ENCODE peak calls at places on chromosomes 5 and 9, in five cellular contexts. One of them, this sample, is unnamed.

GRCh38 chr5:43515678-43516048 is 715 bp upstream of the C5orf34 start:
- DNase-seq in astrocyte of the spinal cord: no peak
- DNase-seq in WERI-Rb-1: no peak
- DNase-seq in HCT116: no peak
- DNase-seq in Caco-2: no peak
- DNase-seq in this sample: no peak

GRCh38 chr9:115022760-115023434 is 92.5 kb upstream of the TNFSF8 start:
- DNase-seq in Caco-2: no peak
- DNase-seq in HCT116: no peak
- DNase-seq in WERI-Rb-1: no peak
- DNase-seq in astrocyte of the spinal cord: peak
- DNase-seq in this sample: no peak

GRCh38 chr9:133655701-133656100 is 19.5 kb downstream of the DBH start:
- DNase-seq in WERI-Rb-1: no peak
- DNase-seq in HCT116: no peak
- DNase-seq in Caco-2: no peak
- DNase-seq in astrocyte of the spinal cord: no peak
- DNase-seq in this sample: no peak

GRCh38 chr9:3848445-3849114 is 322.8 kb upstream of the RFX3 start:
- DNase-seq in HCT116: no peak
- DNase-seq in Caco-2: peak
- DNase-seq in astrocyte of the spinal cord: peak
- DNase-seq in WERI-Rb-1: peak
- DNase-seq in this sample: peak

GRCh38 chr9:91359734-91360470 is 1.8 kb downstream of the AUH start:
- DNase-seq in astrocyte of the spinal cord: no peak
- DNase-seq in Caco-2: no peak
- DNase-seq in HCT116: no peak
- DNase-seq in WERI-Rb-1: no peak
- DNase-seq in this sample: no peak

GRCh38 chr5:163727028-163727427 is 221.6 kb downstream of the MAT2B start:
- DNase-seq in Caco-2: no peak
- DNase-seq in astrocyte of the spinal cord: no peak
- DNase-seq in WERI-Rb-1: no peak
- DNase-seq in HCT116: no peak
- DNase-seq in this sample: no peak

GRCh38 chr5:67730917-67731474 is 484.6 kb upstream of the PIK3R1 start:
- DNase-seq in HCT116: no peak
- DNase-seq in Caco-2: no peak
- DNase-seq in WERI-Rb-1: no peak
- DNase-seq in astrocyte of the spinal cord: no peak
- DNase-seq in this sample: no peak

GRCh38 chr5:150022163-150022540 is 21.6 kb downstream of the HMGXB3 start:
- DNase-seq in Caco-2: no peak
- DNase-seq in WERI-Rb-1: no peak
- DNase-seq in HCT116: peak
- DNase-seq in astrocyte of the spinal cord: peak
- DNase-seq in this sample: no peak

GRCh38 chr5:68534131-68534940 is 318.8 kb downstream of the PIK3R1 start:
- DNase-seq in astrocyte of the spinal cord: peak
- DNase-seq in WERI-Rb-1: no peak
- DNase-seq in Caco-2: no peak
- DNase-seq in HCT116: no peak
- DNase-seq in this sample: no peak

GRCh38 chr9:115300896-115301295 is 182.9 kb upstream of the TNC start:
- DNase-seq in HCT116: no peak
- DNase-seq in WERI-Rb-1: no peak
- DNase-seq in astrocyte of the spinal cord: no peak
- DNase-seq in Caco-2: no peak
- DNase-seq in this sample: no peak

GRCh38 chr9:130759738-130760137 is 66.2 kb downstream of the EXOSC2 start:
- DNase-seq in HCT116: no peak
- DNase-seq in Caco-2: no peak
- DNase-seq in WERI-Rb-1: no peak
- DNase-seq in astrocyte of the spinal cord: no peak
- DNase-seq in this sample: no peak

GRCh38 chr9:93329632-93330286 is 121.7 kb upstream of the FAM120A start:
- DNase-seq in astrocyte of the spinal cord: no peak
- DNase-seq in WERI-Rb-1: no peak
- DNase-seq in HCT116: no peak
- DNase-seq in Caco-2: peak
- DNase-seq in this sample: no peak

GRCh38 chr9:84101892-84102632 is 121.5 kb downstream of the RMI1 start:
- DNase-seq in HCT116: no peak
- DNase-seq in WERI-Rb-1: no peak
- DNase-seq in astrocyte of the spinal cord: no peak
- DNase-seq in Caco-2: no peak
- DNase-seq in this sample: no peak
- H3K4me3 ChIP-seq in HCT116: no peak
- H3K4me3 ChIP-seq in WERI-Rb-1: no peak
- H3K4me3 ChIP-seq in astrocyte of the spinal cord: no peak
- H3K4me3 ChIP-seq in Caco-2: no peak
- H3K4me3 ChIP-seq in this sample: no peak

GRCh38 chr9:127972316-127972871 is 8.4 kb downstream of the EEIG1 start:
- DNase-seq in Caco-2: no peak
- DNase-seq in WERI-Rb-1: no peak
- DNase-seq in astrocyte of the spinal cord: no peak
- DNase-seq in HCT116: no peak
- DNase-seq in this sample: no peak
- H3K4me3 ChIP-seq in Caco-2: no peak
- H3K4me3 ChIP-seq in WERI-Rb-1: no peak
- H3K4me3 ChIP-seq in astrocyte of the spinal cord: no peak
- H3K4me3 ChIP-seq in HCT116: no peak
- H3K4me3 ChIP-seq in this sample: no peak

DNA sequence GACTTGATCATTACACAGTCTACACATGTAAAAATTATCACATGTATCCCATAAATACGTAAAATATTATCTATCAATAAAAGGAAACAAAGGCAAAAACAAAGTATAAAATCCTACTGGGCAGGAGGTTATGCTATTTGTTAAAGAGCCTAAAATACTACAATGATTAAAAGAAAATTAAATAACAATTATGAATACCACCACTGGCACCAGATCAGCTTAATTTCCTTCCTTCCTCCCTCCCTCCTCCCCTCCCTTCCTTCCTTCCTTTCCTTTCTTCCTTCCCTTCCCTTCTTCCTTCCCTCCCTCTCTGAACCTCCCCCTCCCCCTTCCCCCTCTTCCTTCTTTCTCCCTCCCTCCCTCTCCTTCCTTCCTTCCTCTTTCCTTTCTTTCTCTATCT is 127.3 kb downstream of the HOMER1 start:
- DNase-seq in Caco-2: no peak
- DNase-seq in astrocyte of the spinal cord: no peak
- DNase-seq in HCT116: no peak
- DNase-seq in WERI-Rb-1: no peak
- DNase-seq in this sample: no peak
- H3K4me3 ChIP-seq in Caco-2: no peak
- H3K4me3 ChIP-seq in astrocyte of the spinal cord: no peak
- H3K4me3 ChIP-seq in HCT116: no peak
- H3K4me3 ChIP-seq in WERI-Rb-1: no peak
- H3K4me3 ChIP-seq in this sample: no peak

GRCh38 chr9:128770286-128770685 is 1.4 kb downstream of the ZER1 start:
- DNase-seq in WERI-Rb-1: no peak
- DNase-seq in HCT116: no peak
- DNase-seq in astrocyte of the spinal cord: no peak
- DNase-seq in Caco-2: no peak
- DNase-seq in this sample: no peak
- H3K4me3 ChIP-seq in WERI-Rb-1: no peak
- H3K4me3 ChIP-seq in HCT116: peak
- H3K4me3 ChIP-seq in astrocyte of the spinal cord: no peak
- H3K4me3 ChIP-seq in Caco-2: peak
- H3K4me3 ChIP-seq in this sample: no peak

GRCh38 chr5:135544666-135545045 is 8.9 kb upstream of the NEUROG1 start:
- DNase-seq in Caco-2: no peak
- DNase-seq in WERI-Rb-1: peak
- DNase-seq in HCT116: no peak
- DNase-seq in astrocyte of the spinal cord: no peak
- DNase-seq in this sample: no peak
- H3K4me3 ChIP-seq in Caco-2: no peak
- H3K4me3 ChIP-seq in WERI-Rb-1: peak
- H3K4me3 ChIP-seq in HCT116: no peak
- H3K4me3 ChIP-seq in astrocyte of the spinal cord: no peak
- H3K4me3 ChIP-seq in this sample: no peak

DNA sequence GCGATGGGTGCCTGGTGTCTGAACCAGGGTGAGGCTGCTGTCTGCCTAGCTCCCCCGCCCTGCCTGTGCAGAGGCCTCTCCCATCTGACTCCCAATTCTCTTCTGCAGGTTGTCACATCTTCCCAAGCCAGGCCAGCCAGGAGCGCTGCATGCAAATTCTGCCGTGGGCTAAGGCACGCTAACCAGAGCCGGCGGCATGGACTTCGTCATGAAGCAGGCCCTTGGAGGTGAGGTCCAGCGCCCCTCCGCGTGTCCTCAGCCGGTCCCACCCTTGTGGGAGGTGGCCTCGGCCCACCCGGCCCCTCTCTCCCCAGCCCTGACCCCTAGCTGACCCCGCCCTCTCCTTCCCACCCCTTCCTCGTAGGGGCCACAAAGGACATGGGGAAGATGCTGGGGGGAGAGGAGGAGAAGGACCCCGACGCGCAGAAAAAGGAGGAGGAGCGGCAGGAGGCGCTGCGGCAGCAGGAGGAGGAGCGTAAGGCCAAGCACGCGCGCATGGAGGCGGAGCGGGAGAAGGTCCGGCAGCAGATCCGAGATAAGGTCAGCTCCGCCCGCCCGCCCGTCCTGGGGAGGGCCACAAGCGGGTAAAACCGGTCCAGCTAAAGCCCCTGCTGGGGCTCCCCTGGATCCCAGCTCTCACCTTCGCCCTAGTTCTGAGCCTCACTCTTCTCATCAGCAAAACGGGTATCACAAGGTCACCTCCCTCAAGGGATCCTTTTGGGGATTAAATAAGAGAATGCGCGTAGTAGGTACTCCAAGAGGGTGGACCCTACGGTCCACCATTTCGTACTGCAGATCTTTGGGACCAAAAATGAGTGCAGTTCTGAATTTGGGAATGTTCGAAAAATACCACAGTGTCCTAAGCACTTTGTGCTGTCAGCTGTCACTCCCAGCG is 7.4 kb downstream of the CPLX2 start:
- DNase-seq in WERI-Rb-1: no peak
- DNase-seq in Caco-2: no peak
- DNase-seq in HCT116: no peak
- DNase-seq in astrocyte of the spinal cord: no peak
- DNase-seq in this sample: no peak
- H3K4me3 ChIP-seq in WERI-Rb-1: no peak
- H3K4me3 ChIP-seq in Caco-2: no peak
- H3K4me3 ChIP-seq in HCT116: no peak
- H3K4me3 ChIP-seq in astrocyte of the spinal cord: no peak
- H3K4me3 ChIP-seq in this sample: no peak

DNA sequence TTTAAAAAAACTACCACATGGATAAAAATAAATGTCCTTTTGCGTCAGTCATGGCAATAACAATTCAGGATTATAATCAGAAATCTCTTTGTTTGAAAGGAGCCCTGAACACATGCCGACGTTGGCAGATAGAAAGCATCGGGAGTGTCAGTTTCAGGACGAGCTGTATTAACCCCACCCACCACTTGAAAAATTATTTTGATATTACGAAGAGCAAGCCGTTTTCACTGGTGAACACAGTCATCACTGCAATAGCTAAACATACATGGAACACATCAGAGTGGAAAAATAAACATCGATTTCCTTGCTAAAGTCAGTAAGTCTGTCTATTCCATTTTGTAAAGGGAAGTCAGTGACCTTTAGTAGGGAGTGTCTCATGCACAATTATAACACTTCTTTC is 266.4 kb upstream of the FBXL7 start:
- DNase-seq in HCT116: no peak
- DNase-seq in Caco-2: no peak
- DNase-seq in WERI-Rb-1: no peak
- DNase-seq in astrocyte of the spinal cord: peak
- DNase-seq in this sample: no peak
- H3K4me3 ChIP-seq in HCT116: no peak
- H3K4me3 ChIP-seq in Caco-2: no peak
- H3K4me3 ChIP-seq in WERI-Rb-1: no peak
- H3K4me3 ChIP-seq in astrocyte of the spinal cord: no peak
- H3K4me3 ChIP-seq in this sample: no peak

DNA sequence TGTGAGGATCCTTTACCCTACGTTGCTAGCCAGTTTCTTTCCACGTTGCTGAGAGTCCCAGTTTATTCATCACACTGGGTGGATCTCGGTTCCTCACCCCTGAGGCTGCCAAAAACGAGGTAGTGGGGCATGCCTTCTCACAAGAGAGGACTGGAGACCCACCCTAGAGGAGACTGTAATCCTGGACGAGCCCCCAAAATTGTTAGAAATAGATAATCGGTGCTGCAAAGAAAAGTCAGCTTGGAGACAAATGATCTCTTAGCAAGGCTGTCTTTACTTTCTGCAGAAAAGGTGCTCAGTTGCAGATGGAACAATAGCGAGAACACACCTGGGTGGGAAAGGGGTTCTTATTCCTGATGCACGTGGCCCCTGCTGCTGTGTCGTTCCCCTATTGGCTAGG is 101.8 kb downstream of the TMEM167A start:
- DNase-seq in Caco-2: no peak
- DNase-seq in WERI-Rb-1: no peak
- DNase-seq in astrocyte of the spinal cord: no peak
- DNase-seq in HCT116: no peak
- DNase-seq in this sample: no peak
- H3K4me3 ChIP-seq in Caco-2: no peak
- H3K4me3 ChIP-seq in WERI-Rb-1: no peak
- H3K4me3 ChIP-seq in astrocyte of the spinal cord: no peak
- H3K4me3 ChIP-seq in HCT116: peak
- H3K4me3 ChIP-seq in this sample: no peak

DNA sequence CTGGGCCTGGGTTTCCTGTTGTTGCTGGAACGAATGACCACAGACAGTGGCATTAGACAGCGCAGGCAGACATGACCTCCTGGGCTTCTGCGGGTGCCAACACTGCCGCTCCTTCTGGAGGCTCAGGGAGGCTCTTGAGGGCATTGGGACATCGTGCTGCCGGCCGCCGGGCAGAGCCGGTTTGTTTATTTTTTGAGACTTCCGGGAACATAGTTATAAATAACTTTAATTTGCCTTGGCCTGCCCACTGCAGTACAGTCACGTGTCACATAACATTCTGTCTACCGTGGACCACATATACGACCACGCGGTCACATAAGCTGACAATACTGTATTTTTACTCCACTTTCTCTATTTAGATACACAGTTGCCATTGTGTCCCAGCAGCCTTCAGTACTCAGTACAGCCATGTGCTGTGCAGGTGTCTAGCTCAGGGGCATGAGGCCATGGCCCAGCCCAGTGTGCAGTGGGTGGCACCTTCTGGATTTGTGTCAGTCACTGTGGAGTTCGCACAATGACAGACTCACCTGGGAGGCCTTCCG is 8.2 kb upstream of the TOR4A start:
- DNase-seq in WERI-Rb-1: no peak
- DNase-seq in Caco-2: no peak
- DNase-seq in astrocyte of the spinal cord: no peak
- DNase-seq in HCT116: no peak
- DNase-seq in this sample: no peak
- H3K4me3 ChIP-seq in WERI-Rb-1: no peak
- H3K4me3 ChIP-seq in Caco-2: no peak
- H3K4me3 ChIP-seq in astrocyte of the spinal cord: no peak
- H3K4me3 ChIP-seq in HCT116: no peak
- H3K4me3 ChIP-seq in this sample: no peak